ENCODE peak calls at places on chromosomes 1 and 21, in eight cellular contexts. One of them, this sample, is unnamed.

GRCh38 chr21:15592271-15592860 is 137.4 kb upstream of the USP25 start:
- DNase-seq in epithelial cell of esophagus: peak; percentile 62
- DNase-seq in activated CD8-positive, alpha-beta memory T cell treated with anti-CD3 and anti-CD28 coated beads, Interleukin-2, amount 50 U/mL, for 48 hours: no peak
- DNase-seq in NCI-H1092 treated with DMSO at 0.1 percent for 48 hours: peak; percentile 28
- DNase-seq in cardiac muscle cell: peak; percentile 73
- DNase-seq in cerebellar cortex: peak; percentile 55
- DNase-seq in NCI-H524: peak; percentile 61
- DNase-seq in GM20000: peak; percentile 18
- DNase-seq in this sample: no peak

GRCh38 chr1:119686661-119687060 is 25.1 kb upstream of the PHGDH start:
- DNase-seq in activated CD8-positive, alpha-beta memory T cell treated with anti-CD3 and anti-CD28 coated beads, Interleukin-2, amount 50 U/mL, for 48 hours: no peak
- DNase-seq in cardiac muscle cell: no peak
- DNase-seq in NCI-H1092 treated with DMSO at 0.1 percent for 48 hours: no peak
- DNase-seq in GM20000: no peak
- DNase-seq in epithelial cell of esophagus: peak; percentile 96
- DNase-seq in NCI-H524: no peak
- DNase-seq in cerebellar cortex: no peak
- DNase-seq in this sample: no peak

GRCh38 chr1:188476606-188477005 is 1647.9 kb downstream of the PLA2G4A start:
- DNase-seq in cerebellar cortex: no peak
- DNase-seq in activated CD8-positive, alpha-beta memory T cell treated with anti-CD3 and anti-CD28 coated beads, Interleukin-2, amount 50 U/mL, for 48 hours: no peak
- DNase-seq in GM20000: no peak
- DNase-seq in NCI-H524: no peak
- DNase-seq in epithelial cell of esophagus: no peak
- DNase-seq in cardiac muscle cell: no peak
- DNase-seq in NCI-H1092 treated with DMSO at 0.1 percent for 48 hours: no peak
- DNase-seq in this sample: no peak

GRCh38 chr21:32888971-32889370 is 117.4 kb upstream of the PAXBP1 start:
- DNase-seq in epithelial cell of esophagus: no peak
- DNase-seq in GM20000: no peak
- DNase-seq in activated CD8-positive, alpha-beta memory T cell treated with anti-CD3 and anti-CD28 coated beads, Interleukin-2, amount 50 U/mL, for 48 hours: no peak
- DNase-seq in cardiac muscle cell: no peak
- DNase-seq in cerebellar cortex: no peak
- DNase-seq in NCI-H524: no peak
- DNase-seq in NCI-H1092 treated with DMSO at 0.1 percent for 48 hours: no peak
- DNase-seq in this sample: no peak

GRCh38 chr1:113281550-113281949 is 108.8 kb upstream of the MAGI3 start:
- DNase-seq in epithelial cell of esophagus: no peak
- DNase-seq in cardiac muscle cell: no peak
- DNase-seq in GM20000: no peak
- DNase-seq in activated CD8-positive, alpha-beta memory T cell treated with anti-CD3 and anti-CD28 coated beads, Interleukin-2, amount 50 U/mL, for 48 hours: no peak
- DNase-seq in NCI-H1092 treated with DMSO at 0.1 percent for 48 hours: no peak
- DNase-seq in NCI-H524: no peak
- DNase-seq in cerebellar cortex: no peak
- DNase-seq in this sample: no peak

GRCh38 chr1:20727746-20728316 is 4.7 kb downstream of the SH2D5 start:
- DNase-seq in cerebellar cortex: no peak
- DNase-seq in NCI-H1092 treated with DMSO at 0.1 percent for 48 hours: no peak
- DNase-seq in GM20000: peak; percentile 31
- DNase-seq in activated CD8-positive, alpha-beta memory T cell treated with anti-CD3 and anti-CD28 coated beads, Interleukin-2, amount 50 U/mL, for 48 hours: peak; percentile 50
- DNase-seq in epithelial cell of esophagus: no peak
- DNase-seq in NCI-H524: no peak
- DNase-seq in cardiac muscle cell: peak; percentile 36
- DNase-seq in this sample: no peak

GRCh38 chr21:31185663-31186062 is 147.4 kb upstream of the KRTAP19-8 start:
- DNase-seq in cardiac muscle cell: no peak
- DNase-seq in GM20000: no peak
- DNase-seq in NCI-H1092 treated with DMSO at 0.1 percent for 48 hours: no peak
- DNase-seq in epithelial cell of esophagus: no peak
- DNase-seq in cerebellar cortex: peak; percentile 50
- DNase-seq in NCI-H524: no peak
- DNase-seq in activated CD8-positive, alpha-beta memory T cell treated with anti-CD3 and anti-CD28 coated beads, Interleukin-2, amount 50 U/mL, for 48 hours: no peak
- DNase-seq in this sample: no peak

GRCh38 chr1:152577168-152577567 is 3.1 kb downstream of the LCE3D start:
- DNase-seq in NCI-H524: no peak
- DNase-seq in epithelial cell of esophagus: peak; percentile 39
- DNase-seq in cerebellar cortex: no peak
- DNase-seq in cardiac muscle cell: no peak
- DNase-seq in GM20000: no peak
- DNase-seq in activated CD8-positive, alpha-beta memory T cell treated with anti-CD3 and anti-CD28 coated beads, Interleukin-2, amount 50 U/mL, for 48 hours: no peak
- DNase-seq in NCI-H1092 treated with DMSO at 0.1 percent for 48 hours: no peak
- DNase-seq in this sample: no peak

GRCh38 chr1:219460561-219461511 is 152.1 kb downstream of the ZC3H11B start:
- DNase-seq in cerebellar cortex: no peak
- DNase-seq in NCI-H524: no peak
- DNase-seq in GM20000: peak; percentile 45
- DNase-seq in activated CD8-positive, alpha-beta memory T cell treated with anti-CD3 and anti-CD28 coated beads, Interleukin-2, amount 50 U/mL, for 48 hours: no peak
- DNase-seq in epithelial cell of esophagus: peak; percentile 75
- DNase-seq in NCI-H1092 treated with DMSO at 0.1 percent for 48 hours: no peak
- DNase-seq in cardiac muscle cell: no peak
- DNase-seq in this sample: no peak

GRCh38 chr1:89589515-89589914 is 43.4 kb upstream of the LRRC8C start:
- DNase-seq in activated CD8-positive, alpha-beta memory T cell treated with anti-CD3 and anti-CD28 coated beads, Interleukin-2, amount 50 U/mL, for 48 hours: no peak
- DNase-seq in NCI-H1092 treated with DMSO at 0.1 percent for 48 hours: no peak
- DNase-seq in epithelial cell of esophagus: no peak
- DNase-seq in cardiac muscle cell: peak; percentile 42
- DNase-seq in NCI-H524: no peak
- DNase-seq in GM20000: no peak
- DNase-seq in cerebellar cortex: no peak
- DNase-seq in this sample: no peak

GRCh38 chr21:33070921-33071877 is 1.3 kb downstream of the OLIG1 start:
- DNase-seq in epithelial cell of esophagus: peak; percentile 18
- DNase-seq in NCI-H524: peak; percentile 68
- DNase-seq in cardiac muscle cell: peak; percentile 4
- DNase-seq in NCI-H1092 treated with DMSO at 0.1 percent for 48 hours: no peak
- DNase-seq in activated CD8-positive, alpha-beta memory T cell treated with anti-CD3 and anti-CD28 coated beads, Interleukin-2, amount 50 U/mL, for 48 hours: peak; percentile 62
- DNase-seq in GM20000: peak; percentile 45
- DNase-seq in cerebellar cortex: no peak
- DNase-seq in this sample: no peak

GRCh38 chr1:25232866-25233784 is 823 bp upstream of the SYF2 start:
- DNase-seq in activated CD8-positive, alpha-beta memory T cell treated with anti-CD3 and anti-CD28 coated beads, Interleukin-2, amount 50 U/mL, for 48 hours: peak; percentile 77
- DNase-seq in epithelial cell of esophagus: peak; percentile 88
- DNase-seq in cardiac muscle cell: peak; percentile 90
- DNase-seq in NCI-H1092 treated with DMSO at 0.1 percent for 48 hours: no peak
- DNase-seq in NCI-H524: peak; percentile 50
- DNase-seq in GM20000: peak; percentile 79
- DNase-seq in cerebellar cortex: peak; percentile 93
- DNase-seq in this sample: peak; percentile 28

GRCh38 chr1:209395169-209395568 is 188.3 kb upstream of the CAMK1G start:
- DNase-seq in activated CD8-positive, alpha-beta memory T cell treated with anti-CD3 and anti-CD28 coated beads, Interleukin-2, amount 50 U/mL, for 48 hours: no peak
- DNase-seq in GM20000: no peak
- DNase-seq in cerebellar cortex: no peak
- DNase-seq in epithelial cell of esophagus: no peak
- DNase-seq in cardiac muscle cell: no peak
- DNase-seq in NCI-H524: no peak
- DNase-seq in NCI-H1092 treated with DMSO at 0.1 percent for 48 hours: no peak
- DNase-seq in this sample: no peak

GRCh38 chr21:42093991-42094417 is 22.9 kb downstream of the UMODL1 start:
- DNase-seq in epithelial cell of esophagus: peak; percentile 87
- DNase-seq in GM20000: no peak
- DNase-seq in NCI-H1092 treated with DMSO at 0.1 percent for 48 hours: no peak
- DNase-seq in cerebellar cortex: peak; percentile 96
- DNase-seq in cardiac muscle cell: peak; percentile 60
- DNase-seq in activated CD8-positive, alpha-beta memory T cell treated with anti-CD3 and anti-CD28 coated beads, Interleukin-2, amount 50 U/mL, for 48 hours: no peak
- DNase-seq in NCI-H524: no peak
- DNase-seq in this sample: peak; percentile 61